ENCODE peak calls at places on chromosomes 11 and 22, in seven cellular contexts. W is stimulated activated CD8-positive, alpha-beta memory T cell treated with anti-CD3 and anti-CD28 coated beads, Interleukin-2, amount 100 ng/mL, for 1 hour; V is brain microvascular endothelial cell; J is lower leg skin; P is NCI-H1092; T is CD8-positive, alpha-beta T cell; L is activated T-helper 1 cell treated with Interleukin-2 at 50 U/mL for 16 hours. D is an unnamed sample.
A peak's percentile ranks its signal among the peaks of the same experiment; 100 is the strongest.

GRCh38 chr11:132471491-132471890 is 1060.8 kb downstream of the OPCML start:
- DNase-seq in W (no peak), V (no peak), J (no peak), P (no peak), T (no peak), L (no peak), D (no peak)

GRCh38 chr11:73597340-73597955 is 464 bp downstream of the FAM168A start:
- DNase-seq in W (no peak), V (no peak), J (peak; percentile 14), P (no peak), T (no peak), L (no peak), D (no peak)

GRCh38 chr11:134120143-134120850 is 51.4 kb downstream of the JAM3 start:
- DNase-seq in W (no peak), V (peak; percentile 93), J (peak; percentile 28), P (peak; percentile 42), T (no peak), L (no peak), D (no peak)

GRCh38 chr11:2513441-2513840 is 68.6 kb downstream of the KCNQ1 start:
- DNase-seq in W (no peak), V (no peak), J (no peak), P (no peak), T (no peak), L (no peak), D (no peak)

GRCh38 chr11:312092-312816 is 1.6 kb upstream of the IFITM1 start:
- DNase-seq in W (no peak), V (no peak), J (no peak), P (no peak), T (no peak), L (no peak), D (no peak)

GRCh38 chr11:23727821-23728220 is 769.0 kb upstream of the LUZP2 start:
- DNase-seq in W (no peak), V (peak; percentile 79), J (no peak), P (no peak), T (no peak), L (no peak), D (peak; percentile 70)

GRCh38 chr11:114799524-114799923 is 121.2 kb downstream of the NXPE2 start:
- DNase-seq in W (no peak), V (no peak), J (no peak), P (no peak), T (no peak), L (no peak), D (no peak)

GRCh38 chr11:933002-933820 is 7.5 kb downstream of the AP2A2 start:
- DNase-seq in W (no peak), V (peak; percentile 38), J (no peak), P (no peak), T (no peak), L (no peak), D (no peak)

GRCh38 chr11:74330065-74330858 is 18.8 kb upstream of the P4HA3 start:
- DNase-seq in W (no peak), V (peak; percentile 42), J (no peak), P (no peak), T (no peak), L (no peak), D (no peak)

GRCh38 chr22:29031236-29031982 is 30.2 kb downstream of the C22orf31 start:
- DNase-seq in W (no peak), V (peak; percentile 96), J (peak; percentile 59), P (no peak), T (no peak), L (no peak), D (peak; percentile 72)

GRCh38 chr11:37500425-37500824 is 902.4 kb upstream of the RAG2 start:
- DNase-seq in W (no peak), V (no peak), J (no peak), P (no peak), T (no peak), L (no peak), D (peak; percentile 89)

GRCh38 chr11:57480409-57481137 is 20.2 kb downstream of the RTN4RL2 start:
- DNase-seq in W (peak; percentile 40), V (peak; percentile 29), J (peak; percentile 33), P (peak; percentile 63), T (peak; percentile 50), L (no peak), D (peak; percentile 47)

GRCh38 chr11:122717264-122717867 is 61.8 kb downstream of the UBASH3B start:
- DNase-seq in W (peak; percentile 17), V (no peak), J (no peak), P (no peak), T (peak; percentile 31), L (no peak), D (no peak)

GRCh38 chr22:31080848-31081649 is at the start of gene SMTN:
- DNase-seq in W (peak; percentile 83), V (peak; percentile 80), J (peak; percentile 91), P (peak; percentile 88), T (peak; percentile 82), L (peak; percentile 79), D (peak; percentile 54)